ENCODE peak calls at places on chromosomes 16 and 17, in five cellular contexts. L is neuronal stem cell, R is Calu3, H is endodermal cell, A is MV-4-11. I is an unnamed sample.

GRCh38 chr17:58414596-58414997 is 2.7 kb downstream of the RNF43 start:
- DNase-seq in L (no peak), R (no peak), A (no peak), H (no peak), I (no peak)

GRCh38 chr17:80790981-80791742 is 200.5 kb upstream of the CHMP6 start:
- DNase-seq in H (peak), A (no peak), L (no peak), R (no peak), I (no peak)

GRCh38 chr16:471353-472198 is 46.1 kb downstream of the RAB11FIP3 start:
- DNase-seq in R (no peak), A (no peak), L (peak), H (peak), I (no peak)

GRCh38 chr17:78107976-78108725 is 20.4 kb downstream of the TMC6 start:
- DNase-seq in A (no peak), L (no peak), H (no peak), R (no peak), I (no peak)

GRCh38 chr17:64599827-64600226 is 62.3 kb downstream of the SMURF2 start:
- DNase-seq in A (no peak), H (no peak), R (no peak), L (no peak), I (no peak)

GRCh38 chr16:16075463-16076399 is 126.3 kb downstream of the ABCC1 start:
- DNase-seq in A (peak), R (no peak), H (no peak), L (no peak), I (no peak)

GRCh38 chr16:48852955-48853354 is 243.0 kb upstream of the N4BP1 start:
- DNase-seq in H (no peak), A (no peak), L (no peak), R (no peak), I (no peak)

GRCh38 chr17:56809106-56809819 is 24.5 kb downstream of the C17orf67 start:
- DNase-seq in H (no peak), R (no peak), A (no peak), L (no peak), I (no peak)

GRCh38 chr17:29929544-29930398 is at the start of gene SSH2:
- DNase-seq in A (peak), R (peak), L (peak), H (peak), I (peak)

GRCh38 chr16:22007509-22008214 is at the start of gene MOSMO:
- DNase-seq in R (peak), L (peak), A (peak), H (peak), I (peak)

GRCh38 chr17:76594676-76595075 is 9.0 kb upstream of the ST6GALNAC2 start:
- DNase-seq in L (no peak), R (no peak), H (no peak), A (no peak), I (no peak)

GRCh38 chr16:67598527-67598926 is 36.2 kb downstream of the CTCF start:
- DNase-seq in H (no peak), L (no peak), R (no peak), A (no peak), I (no peak)

GRCh38 chr17:82315703-82316358 is 1.6 kb downstream of the CD7 start:
- DNase-seq in H (peak), A (no peak), L (no peak), R (no peak), I (no peak)

GRCh38 chr16:766820-767640 is 6.5 kb downstream of the MSLN start:
- DNase-seq in A (no peak), H (no peak), L (no peak), R (no peak), I (no peak)

GRCh38 chr16:27579086-27579980 is 29.4 kb downstream of the KATNIP start:
- DNase-seq in A (no peak), R (no peak), L (no peak), H (no peak), I (no peak)

I was measured in HT1080.